ENCODE peak calls at places on chromosomes 16 and 17, in four cellular contexts. One of them, this sample, is unnamed.

GRCh38 chr17:82767041-82767754 is 15.3 kb downstream of the TBCD start:
- DNase-seq in AG10803: peak
- DNase-seq in activated CD8-positive, alpha-beta T cell treated with anti-CD3 and anti-CD28 coated beads for 36 hours: peak
- DNase-seq in cardiac fibroblast: peak
- DNase-seq in this sample: peak

GRCh38 chr16:65294708-65295107 is 172.8 kb upstream of the CDH11 start:
- DNase-seq in AG10803: no peak
- DNase-seq in activated CD8-positive, alpha-beta T cell treated with anti-CD3 and anti-CD28 coated beads for 36 hours: no peak
- DNase-seq in cardiac fibroblast: no peak
- DNase-seq in this sample: no peak

GRCh38 chr17:61410555-61411089 is 11.0 kb downstream of the TBX2 start:
- DNase-seq in AG10803: peak
- DNase-seq in activated CD8-positive, alpha-beta T cell treated with anti-CD3 and anti-CD28 coated beads for 36 hours: peak
- DNase-seq in cardiac fibroblast: peak
- DNase-seq in this sample: peak

GRCh38 chr17:80101160-80101945 is at the start of gene GAA:
- DNase-seq in AG10803: peak
- DNase-seq in activated CD8-positive, alpha-beta T cell treated with anti-CD3 and anti-CD28 coated beads for 36 hours: peak
- DNase-seq in cardiac fibroblast: peak
- DNase-seq in this sample: peak

GRCh38 chr17:40580140-40580539 is 14.9 kb upstream of the CCR7 start:
- DNase-seq in AG10803: no peak
- DNase-seq in activated CD8-positive, alpha-beta T cell treated with anti-CD3 and anti-CD28 coated beads for 36 hours: no peak
- DNase-seq in cardiac fibroblast: no peak
- DNase-seq in this sample: no peak

GRCh38 chr17:32819035-32819434 is 57.9 kb downstream of the MYO1D start:
- DNase-seq in AG10803: peak
- DNase-seq in activated CD8-positive, alpha-beta T cell treated with anti-CD3 and anti-CD28 coated beads for 36 hours: no peak
- DNase-seq in cardiac fibroblast: peak
- DNase-seq in this sample: no peak

GRCh38 chr16:2675021-2675420 is 7.3 kb upstream of the KCTD5 start:
- DNase-seq in AG10803: no peak
- DNase-seq in activated CD8-positive, alpha-beta T cell treated with anti-CD3 and anti-CD28 coated beads for 36 hours: no peak
- DNase-seq in cardiac fibroblast: no peak
- DNase-seq in this sample: no peak

GRCh38 chr17:15039366-15039765 is 225.8 kb downstream of the PMP22 start:
- DNase-seq in AG10803: no peak
- DNase-seq in activated CD8-positive, alpha-beta T cell treated with anti-CD3 and anti-CD28 coated beads for 36 hours: no peak
- DNase-seq in cardiac fibroblast: no peak
- DNase-seq in this sample: no peak

GRCh38 chr16:69906838-69907301 is 44.3 kb upstream of the CLEC18A start:
- DNase-seq in AG10803: peak
- DNase-seq in activated CD8-positive, alpha-beta T cell treated with anti-CD3 and anti-CD28 coated beads for 36 hours: no peak
- DNase-seq in cardiac fibroblast: peak
- DNase-seq in this sample: no peak

GRCh38 chr17:78924481-78925151 is 571 bp downstream of the TIMP2 start:
- DNase-seq in AG10803: peak
- DNase-seq in activated CD8-positive, alpha-beta T cell treated with anti-CD3 and anti-CD28 coated beads for 36 hours: peak
- DNase-seq in cardiac fibroblast: no peak
- DNase-seq in this sample: no peak

GRCh38 chr16:21203155-21203797 is 8.1 kb downstream of the ZP2 start:
- DNase-seq in AG10803: no peak
- DNase-seq in activated CD8-positive, alpha-beta T cell treated with anti-CD3 and anti-CD28 coated beads for 36 hours: no peak
- DNase-seq in cardiac fibroblast: no peak
- DNase-seq in this sample: no peak

GRCh38 chr16:55954906-55955305 is 79.7 kb upstream of the CES5A start:
- DNase-seq in AG10803: no peak
- DNase-seq in activated CD8-positive, alpha-beta T cell treated with anti-CD3 and anti-CD28 coated beads for 36 hours: no peak
- DNase-seq in cardiac fibroblast: no peak
- DNase-seq in this sample: no peak

GRCh38 chr16:11168386-11169065 is 87.5 kb downstream of the SOCS1 start:
- DNase-seq in AG10803: peak
- DNase-seq in activated CD8-positive, alpha-beta T cell treated with anti-CD3 and anti-CD28 coated beads for 36 hours: no peak
- DNase-seq in cardiac fibroblast: no peak
- DNase-seq in this sample: no peak

GRCh38 chr17:45314761-45315549 is 1.9 kb downstream of the MAP3K14 start:
- DNase-seq in AG10803: no peak
- DNase-seq in activated CD8-positive, alpha-beta T cell treated with anti-CD3 and anti-CD28 coated beads for 36 hours: no peak
- DNase-seq in cardiac fibroblast: no peak
- DNase-seq in this sample: no peak

GRCh38 chr17:16872351-16872751 is 99.6 kb downstream of the TNFRSF13B start:
- DNase-seq in AG10803: peak
- DNase-seq in activated CD8-positive, alpha-beta T cell treated with anti-CD3 and anti-CD28 coated beads for 36 hours: no peak
- DNase-seq in cardiac fibroblast: no peak
- DNase-seq in this sample: no peak

GRCh38 chr17:40095356-40095943 is 4.9 kb downstream of the NR1D1 start:
- DNase-seq in AG10803: no peak
- DNase-seq in activated CD8-positive, alpha-beta T cell treated with anti-CD3 and anti-CD28 coated beads for 36 hours: no peak
- DNase-seq in cardiac fibroblast: no peak
- DNase-seq in this sample: no peak

GRCh38 chr17:78933959-78934568 is 8.9 kb upstream of the TIMP2 start:
- DNase-seq in AG10803: peak
- DNase-seq in activated CD8-positive, alpha-beta T cell treated with anti-CD3 and anti-CD28 coated beads for 36 hours: no peak
- DNase-seq in cardiac fibroblast: peak
- DNase-seq in this sample: no peak

GRCh38 chr16:6105115-6105514 is 1007.5 kb upstream of the EEF2KMT start:
- DNase-seq in AG10803: no peak
- DNase-seq in activated CD8-positive, alpha-beta T cell treated with anti-CD3 and anti-CD28 coated beads for 36 hours: no peak
- DNase-seq in cardiac fibroblast: no peak
- DNase-seq in this sample: no peak

GRCh38 chr17:28878158-28878910 is 19.2 kb downstream of the FLOT2 start:
- DNase-seq in AG10803: no peak
- DNase-seq in activated CD8-positive, alpha-beta T cell treated with anti-CD3 and anti-CD28 coated beads for 36 hours: no peak
- DNase-seq in cardiac fibroblast: peak
- DNase-seq in this sample: no peak

GRCh38 chr16:34803683-34804416 is 1344.4 kb downstream of the TP53TG3F start:
- DNase-seq in AG10803: no peak
- DNase-seq in activated CD8-positive, alpha-beta T cell treated with anti-CD3 and anti-CD28 coated beads for 36 hours: no peak
- DNase-seq in cardiac fibroblast: no peak
- DNase-seq in this sample: no peak

GRCh38 chr17:32671891-32672290 is 185.1 kb downstream of the CDK5R1 start:
- DNase-seq in AG10803: peak
- DNase-seq in activated CD8-positive, alpha-beta T cell treated with anti-CD3 and anti-CD28 coated beads for 36 hours: no peak
- DNase-seq in cardiac fibroblast: peak
- DNase-seq in this sample: no peak

GRCh38 chr16:17843905-17844304 is 373.1 kb upstream of the XYLT1 start:
- DNase-seq in AG10803: no peak
- DNase-seq in activated CD8-positive, alpha-beta T cell treated with anti-CD3 and anti-CD28 coated beads for 36 hours: no peak
- DNase-seq in cardiac fibroblast: no peak
- DNase-seq in this sample: no peak

GRCh38 chr17:40900819-40901356 is 15.8 kb upstream of the KRT20 start:
- DNase-seq in AG10803: no peak
- DNase-seq in activated CD8-positive, alpha-beta T cell treated with anti-CD3 and anti-CD28 coated beads for 36 hours: no peak
- DNase-seq in cardiac fibroblast: no peak
- DNase-seq in this sample: no peak

GRCh38 chr16:1530883-1531637 is 2.4 kb upstream of the TMEM204 start:
- DNase-seq in AG10803: peak
- DNase-seq in activated CD8-positive, alpha-beta T cell treated with anti-CD3 and anti-CD28 coated beads for 36 hours: no peak
- DNase-seq in cardiac fibroblast: peak
- DNase-seq in this sample: no peak

GRCh38 chr17:38562903-38563302 is 42.8 kb downstream of the SRCIN1 start:
- DNase-seq in AG10803: no peak
- DNase-seq in activated CD8-positive, alpha-beta T cell treated with anti-CD3 and anti-CD28 coated beads for 36 hours: no peak
- DNase-seq in cardiac fibroblast: no peak
- DNase-seq in this sample: no peak

GRCh38 chr17:55421179-55421934 is at the start of gene MMD:
- DNase-seq in AG10803: no peak
- DNase-seq in activated CD8-positive, alpha-beta T cell treated with anti-CD3 and anti-CD28 coated beads for 36 hours: peak
- DNase-seq in cardiac fibroblast: no peak
- DNase-seq in this sample: no peak

GRCh38 chr17:773467-774319 is 8.4 kb downstream of the GLOD4 start:
- DNase-seq in AG10803: no peak
- DNase-seq in activated CD8-positive, alpha-beta T cell treated with anti-CD3 and anti-CD28 coated beads for 36 hours: peak
- DNase-seq in cardiac fibroblast: no peak
- DNase-seq in this sample: no peak

GRCh38 chr17:57211543-57211942 is 44.8 kb upstream of the MSI2 start:
- DNase-seq in AG10803: no peak
- DNase-seq in activated CD8-positive, alpha-beta T cell treated with anti-CD3 and anti-CD28 coated beads for 36 hours: no peak
- DNase-seq in cardiac fibroblast: peak
- DNase-seq in this sample: no peak
- TF ChIP-seq CTCF in AG10803: no peak
- TF ChIP-seq CTCF in activated CD8-positive, alpha-beta T cell treated with anti-CD3 and anti-CD28 coated beads for 36 hours: no peak
- TF ChIP-seq CTCF in cardiac fibroblast: no peak
- TF ChIP-seq CTCF in this sample: no peak

GRCh38 chr17:3535253-3535995 is 22.2 kb downstream of the TRPV3 start:
- DNase-seq in AG10803: peak
- DNase-seq in activated CD8-positive, alpha-beta T cell treated with anti-CD3 and anti-CD28 coated beads for 36 hours: peak
- DNase-seq in cardiac fibroblast: peak
- DNase-seq in this sample: peak
- TF ChIP-seq CTCF in AG10803: peak
- TF ChIP-seq CTCF in activated CD8-positive, alpha-beta T cell treated with anti-CD3 and anti-CD28 coated beads for 36 hours: peak
- TF ChIP-seq CTCF in cardiac fibroblast: peak
- TF ChIP-seq CTCF in this sample: peak

GRCh38 chr16:4190086-4190485 is 51.8 kb downstream of the SRL start:
- DNase-seq in AG10803: no peak
- DNase-seq in activated CD8-positive, alpha-beta T cell treated with anti-CD3 and anti-CD28 coated beads for 36 hours: no peak
- DNase-seq in cardiac fibroblast: no peak
- DNase-seq in this sample: no peak
- TF ChIP-seq CTCF in AG10803: no peak
- TF ChIP-seq CTCF in activated CD8-positive, alpha-beta T cell treated with anti-CD3 and anti-CD28 coated beads for 36 hours: no peak
- TF ChIP-seq CTCF in cardiac fibroblast: no peak
- TF ChIP-seq CTCF in this sample: no peak

GRCh38 chr17:73210002-73210678 is 17.3 kb downstream of the COG1 start:
- DNase-seq in AG10803: no peak
- DNase-seq in activated CD8-positive, alpha-beta T cell treated with anti-CD3 and anti-CD28 coated beads for 36 hours: no peak
- DNase-seq in cardiac fibroblast: no peak
- DNase-seq in this sample: no peak
- TF ChIP-seq CTCF in AG10803: peak
- TF ChIP-seq CTCF in activated CD8-positive, alpha-beta T cell treated with anti-CD3 and anti-CD28 coated beads for 36 hours: no peak
- TF ChIP-seq CTCF in cardiac fibroblast: peak
- TF ChIP-seq CTCF in this sample: no peak